ENCODE peak calls at places on chromosomes 3 and 15, in five cellular contexts. X is A549, Q is GM12878, C is HepG2, L is K562. M is an unnamed sample.

GRCh38 chr15:38868326-38869114 is 303.9 kb upstream of the RASGRP1 start:
- DNase-seq in X (peak), Q (no peak), C (peak), L (no peak), M (peak)

GRCh38 chr3:58383476-58383875 is 50.2 kb downstream of the PDHB start:
- DNase-seq in X (no peak), Q (no peak), C (no peak), L (no peak), M (peak)

GRCh38 chr3:12446298-12446697 is 38.0 kb upstream of the TSEN2 start:
- DNase-seq in X (no peak), Q (no peak), C (no peak), L (no peak), M (no peak)

GRCh38 chr3:127568604-127569003 is 21.9 kb downstream of the TPRA1 start:
- DNase-seq in X (no peak), Q (no peak), C (no peak), L (no peak), M (no peak)

GRCh38 chr3:16354291-16354690 is 89.3 kb downstream of the OXNAD1 start:
- DNase-seq in X (no peak), Q (no peak), C (no peak), L (no peak), M (no peak)

GRCh38 chr3:127276396-127276795 is 11.4 kb downstream of the PRR20G start:
- DNase-seq in X (no peak), Q (no peak), C (no peak), L (no peak), M (no peak)

GRCh38 chr15:57220220-57220619 is 156.1 kb upstream of the CGNL1 start:
- DNase-seq in X (no peak), Q (no peak), C (no peak), L (no peak), M (peak)

GRCh38 chr3:45507820-45508317 is 86.7 kb upstream of the LIMD1 start:
- DNase-seq in X (no peak), Q (no peak), C (no peak), L (peak), M (peak)

GRCh38 chr15:52527898-52528464 is 699 bp downstream of the MYO5A start:
- DNase-seq in X (peak), Q (no peak), C (no peak), L (no peak), M (peak)

GRCh38 chr3:67458406-67458805 is 196.0 kb downstream of the SUCLG2 start:
- DNase-seq in X (no peak), Q (no peak), C (no peak), L (no peak), M (peak)

GRCh38 chr15:80514071-80514780 is 110.0 kb downstream of the ARNT2 start:
- DNase-seq in X (no peak), Q (no peak), C (no peak), L (no peak), M (peak)

GRCh38 chr15:33190539-33190938 is 4.0 kb downstream of the FMN1 start:
- DNase-seq in X (no peak), Q (no peak), C (no peak), L (no peak), M (no peak)

GRCh38 chr3:42632146-42632545 is 21.4 kb upstream of the ZBTB47 start:
- DNase-seq in X (no peak), Q (no peak), C (no peak), L (no peak), M (peak)

GRCh38 chr15:75065467-75065850 is 42.1 kb downstream of the PPCDC start:
- DNase-seq in X (no peak), Q (no peak), C (peak), L (no peak), M (peak)

GRCh38 chr3:189270248-189270832 is 98.6 kb downstream of the TPRG1 start:
- DNase-seq in X (peak), Q (no peak), C (peak), L (no peak), M (peak)

GRCh38 chr3:162628531-162628930 is 1131.9 kb downstream of the OTOL1 start:
- DNase-seq in X (no peak), Q (no peak), C (no peak), L (no peak), M (no peak)

GRCh38 chr3:53749428-53749827 is 96.8 kb downstream of the CHDH start:
- DNase-seq in X (no peak), Q (no peak), C (no peak), L (no peak), M (no peak)

GRCh38 chr3:149658444-149659172 is 783 bp upstream of the WWTR1 start:
- DNase-seq in X (peak), Q (no peak), C (no peak), L (no peak), M (peak)

GRCh38 chr3:17759901-17760300 is 17.5 kb upstream of the TBC1D5 start:
- DNase-seq in X (no peak), Q (no peak), C (no peak), L (no peak), M (no peak)

GRCh38 chr15:79212589-79213139 is 69.9 kb upstream of the ANKRD34C start:
- DNase-seq in X (no peak), Q (no peak), C (no peak), L (no peak), M (no peak)

GRCh38 chr3:61715886-61716527 is 154.6 kb downstream of the PTPRG start:
- DNase-seq in X (no peak), Q (no peak), C (no peak), L (no peak), M (no peak)

GRCh38 chr15:75903331-75904240 is at the start of gene FBXO22:
- DNase-seq in X (peak), Q (peak), C (peak), L (peak), M (peak)

GRCh38 chr3:52688266-52688665 is 2.4 kb downstream of the GNL3 start:
- DNase-seq in X (no peak), Q (no peak), C (no peak), L (no peak), M (no peak)

GRCh38 chr3:99920530-99921376 is 103.1 kb downstream of the CMSS1 start:
- DNase-seq in X (no peak), Q (no peak), C (peak), L (peak), M (peak)

GRCh38 chr3:152769523-152769922 is 65.4 kb upstream of the P2RY1 start:
- DNase-seq in X (no peak), Q (no peak), C (no peak), L (no peak), M (no peak)

GRCh38 chr3:107283948-107284347 is 93.3 kb upstream of the CCDC54 start:
- DNase-seq in X (no peak), Q (no peak), C (no peak), L (no peak), M (no peak)

GRCh38 chr15:90609254-90610185 is 79.8 kb downstream of the CRTC3 start:
- DNase-seq in X (no peak), Q (no peak), C (no peak), L (no peak), M (peak)

GRCh38 chr15:99010743-99011142 is 3.2 kb upstream of the PGPEP1L start:
- DNase-seq in X (no peak), Q (no peak), C (no peak), L (no peak), M (peak)

GRCh38 chr3:4687596-4687995 is 194.4 kb downstream of the ITPR1 start:
- DNase-seq in X (no peak), Q (no peak), C (no peak), L (no peak), M (no peak)

GRCh38 chr3:133269393-133269792 is 130.5 kb upstream of the BFSP2 start:
- DNase-seq in X (no peak), Q (no peak), C (no peak), L (no peak), M (no peak)
- TF ChIP-seq POLR2A in X (no peak), Q (no peak), C (no peak), L (no peak), M (no peak)

GRCh38 chr3:159817136-159817535 is 171.5 kb upstream of the IL12A start:
- DNase-seq in X (no peak), Q (no peak), C (no peak), L (no peak), M (no peak)

GRCh38 chr3:159817571-159817970 is 171.1 kb upstream of the IL12A start:
- DNase-seq in X (no peak), Q (no peak), C (no peak), L (no peak), M (no peak)

GRCh38 chr3:159818399-159818798 is 170.2 kb upstream of the IL12A start:
- DNase-seq in X (no peak), Q (no peak), C (peak), L (no peak), M (no peak)

GRCh38 chr3:159816507-159816906 is 172.1 kb upstream of the IL12A start:
- DNase-seq in X (no peak), Q (no peak), C (no peak), L (no peak), M (no peak)

GRCh38 chr3:159814161-159814560 is 174.5 kb upstream of the IL12A start:
- DNase-seq in X (no peak), Q (no peak), C (no peak), L (no peak), M (peak)
- TF ChIP-seq RFX5 in X (no peak), Q (no peak), C (no peak), L (no peak), M (no peak)

GRCh38 chr3:51538115-51538458 is 432 bp upstream of the RAD54L2 start:
- DNase-seq in X (peak), Q (no peak), C (no peak), L (no peak), M (no peak)

GRCh38 chr3:51535146-51536019 is 3.1 kb upstream of the RAD54L2 start:
- DNase-seq in X (no peak), Q (no peak), C (no peak), L (no peak), M (no peak)

GRCh38 chr3:51544011-51544775 is 5.7 kb downstream of the RAD54L2 start:
- DNase-seq in X (no peak), Q (no peak), C (no peak), L (no peak), M (no peak)

GRCh38 chr3:51539291-51539891 is 872 bp downstream of the RAD54L2 start:
- DNase-seq in X (peak), Q (no peak), C (no peak), L (peak), M (peak)

DNA sequence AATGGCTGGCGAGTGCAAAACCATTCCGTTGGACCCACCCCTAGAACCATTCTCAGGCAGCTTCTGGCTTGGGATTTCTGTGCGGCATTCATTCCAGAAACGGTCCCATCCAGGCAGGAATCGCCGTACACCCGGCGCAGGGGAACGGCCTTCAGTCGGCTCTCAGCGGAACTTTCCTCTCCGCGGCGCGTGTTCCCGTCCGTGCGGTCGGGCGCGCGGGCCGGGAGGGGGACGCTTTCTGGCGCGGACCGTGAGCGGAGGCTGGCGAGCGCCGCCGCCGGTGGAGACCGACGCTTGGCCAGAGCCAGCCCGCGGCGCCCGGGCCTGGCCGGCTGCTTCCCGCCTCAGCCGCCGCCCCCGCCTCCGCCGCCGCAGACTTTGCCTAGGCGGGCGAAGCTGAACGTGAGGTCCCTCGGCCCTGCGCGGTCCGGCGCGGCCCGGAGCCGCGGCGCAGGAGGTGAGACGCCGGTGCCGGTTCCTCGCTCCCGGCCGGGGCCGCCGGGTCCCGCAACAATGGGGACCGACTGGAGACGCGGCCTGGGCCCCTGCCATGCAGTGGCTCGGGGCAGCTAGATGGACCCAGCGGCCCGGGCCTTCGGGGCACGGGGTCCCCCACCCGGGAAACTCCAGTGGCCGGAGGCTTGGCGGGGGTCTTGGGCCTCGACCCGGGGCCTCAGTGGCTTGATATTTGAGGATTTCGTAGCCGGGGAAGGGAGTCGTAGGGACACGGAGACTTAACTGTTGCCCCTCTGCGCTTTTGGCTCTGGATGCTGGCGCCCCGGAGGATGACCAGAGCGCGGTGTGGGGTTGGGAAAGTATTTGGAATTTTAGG is at the start of gene RAD54L2:
- DNase-seq in X (peak), Q (peak), C (peak), L (peak), M (peak)
- TF ChIP-seq POLR2A in X (peak), Q (peak), C (no peak), L (peak), M (peak)

GRCh38 chr3:124209426-124209825 is 217.5 kb upstream of the ROPN1 start:
- DNase-seq in X (no peak), Q (no peak), C (no peak), L (no peak), M (no peak)
- TF ChIP-seq RFX5 in X (no peak), Q (no peak), C (no peak), L (no peak), M (no peak)

GRCh38 chr3:170356596-170357175 is 829 bp upstream of the SKIL start:
- DNase-seq in X (peak), Q (no peak), C (peak), L (peak), M (peak)

GRCh38 chr3:170353485-170353884 is 4.0 kb upstream of the SKIL start:
- DNase-seq in X (no peak), Q (no peak), C (no peak), L (no peak), M (no peak)

GRCh38 chr3:170357176-170357919 is at the start of gene SKIL:
- DNase-seq in X (peak), Q (peak), C (peak), L (peak), M (peak)

GRCh38 chr3:170357920-170358854 is 672 bp downstream of the SKIL start:
- DNase-seq in X (peak), Q (no peak), C (peak), L (peak), M (peak)

GRCh38 chr3:170355738-170356595 is 1.5 kb upstream of the SKIL start:
- DNase-seq in X (no peak), Q (peak), C (no peak), L (peak), M (peak)
- TF ChIP-seq POLR2A in X (no peak), Q (peak), C (peak), L (no peak), M (no peak)